ENCODE peak calls at places on chromosome 21, in four cellular contexts. E is HepG2, V is H1, A is GM12878. K is an unnamed sample.

GRCh38 chr21:45142916-45143315 is 68.5 kb downstream of the ADARB1 start:
- DNase-seq in E (no peak), V (no peak), A (no peak), K (no peak)

GRCh38 chr21:44455524-44456206 is 355 bp downstream of the LRRC3 start:
- DNase-seq in E (no peak), V (peak; percentile 69), A (no peak), K (peak; percentile 82)

GRCh38 chr21:46226146-46226545 is 2.4 kb downstream of the LSS start:
- DNase-seq in E (no peak), V (no peak), A (no peak), K (no peak)

GRCh38 chr21:45632897-45633260 is 10.6 kb upstream of the PCBP3 start:
- DNase-seq in E (no peak), V (no peak), A (no peak), K (peak; percentile 8)

GRCh38 chr21:20572582-20572981 is 425.6 kb upstream of the NCAM2 start:
- DNase-seq in E (no peak), V (no peak), A (no peak), K (no peak)

GRCh38 chr21:33121715-33122475 is 52.0 kb downstream of the OLIG1 start:
- DNase-seq in E (no peak), V (no peak), A (no peak), K (peak; percentile 38)

GRCh38 chr21:30482130-30482529 is 2.0 kb upstream of the KRTAP19-1 start:
- DNase-seq in E (no peak), V (no peak), A (no peak), K (no peak)

GRCh38 chr21:46291561-46291960 is 5.4 kb downstream of the YBEY start:
- DNase-seq in E (no peak), V (no peak), A (no peak), K (no peak)

GRCh38 chr21:46599251-46599572 is 5.7 kb downstream of the S100B start:
- DNase-seq in E (peak; percentile 94), V (no peak), A (no peak), K (peak; percentile 66)

GRCh38 chr21:37546949-37547614 is 180.5 kb downstream of the DYRK1A start:
- DNase-seq in E (no peak), V (no peak), A (no peak), K (no peak)

GRCh38 chr21:15001773-15002647 is 62.8 kb downstream of the NRIP1 start:
- DNase-seq in E (no peak), V (no peak), A (peak; percentile 7), K (no peak)

GRCh38 chr21:15003463-15004135 is 61.2 kb downstream of the NRIP1 start:
- DNase-seq in E (no peak), V (no peak), A (no peak), K (no peak)

GRCh38 chr21:15005391-15005790 is 59.4 kb downstream of the NRIP1 start:
- DNase-seq in E (no peak), V (peak; percentile 55), A (no peak), K (no peak)

GRCh38 chr21:15006594-15007230 is 58.1 kb downstream of the NRIP1 start:
- DNase-seq in E (no peak), V (no peak), A (no peak), K (no peak)

GRCh38 chr21:15004721-15005370 is 60.0 kb downstream of the NRIP1 start:
- DNase-seq in E (no peak), V (no peak), A (no peak), K (no peak)
- H3K27me3 ChIP-seq in E (no peaks in the 10 kb centered on the region), V (peaks cover 5% of the 10 kb centered on the region), A (no peaks in the 10 kb centered on the region), K (no peaks in the 10 kb centered on the region)

GRCh38 chr21:39439232-39439631 is 6.3 kb downstream of the LCA5L start:
- DNase-seq in E (no peak), V (no peak), A (no peak), K (no peak)

GRCh38 chr21:39447264-39447663 is 1.7 kb upstream of the LCA5L start:
- DNase-seq in E (no peak), V (no peak), A (no peak), K (no peak)

GRCh38 chr21:39445339-39446269 is at the start of gene LCA5L:
- DNase-seq in E (peak; percentile 76), V (peak; percentile 97), A (peak; percentile 47), K (peak; percentile 99)

GRCh38 chr21:39444406-39445145 is 1.0 kb downstream of the LCA5L start:
- DNase-seq in E (no peak), V (no peak), A (no peak), K (peak; percentile 59)

DNA sequence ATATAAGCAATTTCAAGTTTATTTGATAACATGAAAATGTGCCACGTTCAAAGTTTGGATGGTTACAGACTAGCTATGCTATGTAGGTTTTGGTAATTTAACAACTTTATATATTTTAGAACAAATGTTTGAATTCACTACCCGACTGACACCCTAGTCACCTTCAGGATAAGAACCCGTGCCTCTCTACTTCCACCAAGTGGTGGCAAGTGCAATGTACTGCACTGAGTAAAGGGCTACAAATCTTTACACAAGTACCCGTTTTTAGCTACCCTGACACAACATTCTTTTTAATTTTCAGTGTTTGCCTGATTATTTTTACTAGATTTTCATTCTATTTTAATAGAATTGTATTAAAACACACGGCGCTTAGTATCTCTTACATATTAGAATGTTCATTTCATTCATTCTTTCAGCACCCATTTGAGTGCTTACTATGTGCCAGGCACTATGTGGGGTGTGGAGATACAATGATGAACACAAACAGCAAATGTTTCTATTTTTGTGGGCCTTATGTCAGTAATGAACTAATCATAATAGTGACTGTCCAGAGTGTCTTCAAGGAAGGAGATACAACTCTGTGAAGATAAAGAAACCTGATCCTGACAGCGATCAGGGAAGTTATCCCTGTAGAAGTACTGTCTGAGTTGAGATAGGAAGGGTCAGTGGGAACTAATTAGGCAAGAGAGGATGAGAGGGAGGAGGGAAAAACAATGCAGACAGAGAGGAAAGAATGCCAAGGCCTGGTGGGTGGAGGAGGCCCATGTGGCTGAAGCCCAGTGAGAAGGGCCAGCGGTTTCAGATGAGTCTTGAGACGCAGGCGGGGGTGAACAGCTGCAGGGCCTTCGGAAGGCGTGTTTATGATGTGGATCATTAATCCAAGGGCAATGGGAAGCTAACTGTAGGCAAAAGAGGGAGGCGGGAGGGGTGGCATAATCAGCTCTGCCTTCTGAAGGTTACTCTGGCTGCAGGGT is 3.8 kb downstream of the LCA5L start:
- DNase-seq in E (peak; percentile 45), V (no peak), A (no peak), K (peak; percentile 59)
- TF ChIP-seq TCF12 in E (no peak), V (no peak), A (no peak), K (no peak)

GRCh38 chr21:23162213-23162946 is 2164.2 kb downstream of the NCAM2 start:
- DNase-seq in E (no peak), V (no peak), A (no peak), K (no peak)
- TF ChIP-seq EP300 in E (no peak), V (no peak), A (no peak), K (no peak)

DNA sequence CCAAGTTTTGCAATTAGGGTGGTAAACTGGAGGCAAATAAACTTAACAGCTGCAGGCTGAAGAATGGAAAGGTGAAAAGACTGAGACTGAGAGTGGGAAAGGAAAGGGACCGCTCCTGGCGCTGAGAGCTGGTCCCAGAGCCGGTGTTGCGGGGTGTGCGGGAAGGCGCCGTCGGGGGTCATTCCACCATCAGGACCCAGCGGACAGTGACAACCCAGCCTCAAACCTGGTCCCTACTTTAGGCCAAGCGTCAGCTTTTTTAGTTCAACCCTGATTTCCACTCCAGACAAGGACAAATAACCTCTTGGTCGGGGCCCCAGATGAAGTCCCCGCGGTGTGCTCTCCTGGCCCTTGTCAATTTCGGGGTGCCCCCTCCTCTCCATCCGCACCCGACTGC is 145.8 kb upstream of the ETS2 start:
- DNase-seq in E (no peak), V (no peak), A (no peak), K (no peak)
- H3K27me3 ChIP-seq in E (peaks cover 4% of the 10 kb centered on the region), V (peaks cover 13% of the 10 kb centered on the region), A (peaks cover 10% of the 10 kb centered on the region), K (peaks cover 84% of the 10 kb centered on the region)

DNA sequence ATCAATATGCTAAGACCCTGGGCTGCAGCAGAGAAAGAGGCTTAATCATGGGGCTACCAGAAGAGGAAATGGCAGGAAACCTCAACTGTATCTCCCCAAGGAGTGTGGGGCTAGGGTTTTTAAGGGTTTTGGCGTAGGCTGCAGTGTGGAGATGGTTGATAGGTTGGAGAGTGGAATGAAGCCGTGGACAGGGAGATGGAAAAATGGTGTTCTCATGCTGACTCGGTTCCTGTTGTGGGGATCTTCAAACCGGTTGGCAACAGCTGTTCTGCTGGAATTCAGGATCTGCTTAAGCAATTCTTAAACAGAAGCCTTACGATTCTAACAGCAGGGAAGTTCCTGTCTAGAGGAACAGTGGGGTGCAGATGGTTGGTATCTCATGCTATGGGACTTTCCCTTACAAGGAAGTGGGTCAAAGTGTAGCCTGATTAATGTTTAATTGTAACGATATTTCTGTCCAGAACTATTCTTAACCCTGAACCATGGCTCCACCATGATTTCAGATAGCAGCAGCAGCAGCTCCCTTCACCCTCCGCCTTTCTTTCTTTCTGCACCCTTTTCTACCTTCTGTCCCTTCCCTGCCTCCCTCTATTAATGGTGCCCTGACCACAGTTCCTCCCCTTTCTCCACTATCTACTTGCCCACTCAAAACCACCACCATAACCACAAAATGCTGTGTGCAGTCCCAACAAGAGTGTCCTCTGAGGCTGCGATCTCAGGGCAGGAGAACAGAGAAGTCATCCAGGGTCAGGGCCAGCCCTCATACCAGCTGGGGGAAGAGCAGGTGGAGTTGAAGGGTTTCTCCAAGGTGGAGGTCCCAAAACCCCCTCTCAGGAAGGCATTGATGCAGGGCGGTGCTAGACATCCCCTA is 30.8 kb downstream of the RSPH1 start:
- DNase-seq in E (no peak), V (no peak), A (peak; percentile 76), K (no peak)
- TF ChIP-seq TCF12 in E (no peak), V (no peak), A (peak; percentile 90), K (no peak)

K was measured in SK-N-SH.